ENCODE peak calls at places on chromosomes 4 and X, in eight cellular contexts. F is NCI-H2171 treated with DMSO at 0.1 percent for 48 hours, Q is RPMI8226, H is putamen, P is NCI-H510A, C is RPMI7951, R is frontal cortex, I is AG09309. L is an unnamed sample.

GRCh38 chr4:106304632-106305031 is 11.4 kb downstream of the TBCK start:
- DNase-seq in C (no peak), Q (no peak), P (no peak), I (no peak), F (no peak), H (no peak), R (no peak), L (no peak)

GRCh38 chr4:11505225-11505971 is 76.7 kb upstream of the HS3ST1 start:
- DNase-seq in R (no peak), P (no peak), C (peak), H (no peak), F (no peak), Q (no peak), I (no peak), L (no peak)

GRCh38 chr4:137599766-137600165 is 67.5 kb upstream of the PCDH18 start:
- DNase-seq in F (no peak), C (no peak), H (no peak), I (no peak), P (no peak), R (no peak), Q (no peak), L (no peak)

GRCh38 chrX:133218329-133218728 is at the start of gene TFDP3:
- DNase-seq in H (no peak), P (no peak), R (no peak), I (no peak), F (no peak), Q (no peak), C (no peak), L (no peak)

GRCh38 chrX:110136136-110136535 is 133.2 kb downstream of the TMEM164 start:
- DNase-seq in F (no peak), H (no peak), I (no peak), R (no peak), Q (no peak), C (no peak), P (no peak), L (no peak)

GRCh38 chrX:55026143-55026542 is 4.6 kb downstream of the ALAS2 start:
- DNase-seq in H (no peak), Q (no peak), R (no peak), C (peak), P (no peak), F (no peak), I (no peak), L (no peak)

GRCh38 chr4:6885953-6886557 is 23.6 kb upstream of the TBC1D14 start:
- DNase-seq in R (peak), I (peak), C (peak), P (no peak), F (peak), Q (no peak), H (peak), L (no peak)

GRCh38 chr4:159252491-159252890 is 149.6 kb downstream of the RAPGEF2 start:
- DNase-seq in Q (no peak), P (no peak), H (no peak), C (no peak), I (no peak), F (no peak), R (no peak), L (peak)

GRCh38 chr4:98932539-98932938 is 3.6 kb upstream of the EIF4E start:
- DNase-seq in P (no peak), H (no peak), Q (no peak), R (no peak), F (no peak), C (peak), I (no peak), L (no peak)

GRCh38 chrX:119990995-119991787 is 47.6 kb upstream of the NKAP start:
- DNase-seq in F (no peak), I (no peak), Q (no peak), R (no peak), H (no peak), C (no peak), P (no peak), L (no peak)

GRCh38 chrX:46039526-46039925 is 505.7 kb downstream of the ZNF674 start:
- DNase-seq in F (no peak), Q (no peak), R (no peak), C (no peak), I (no peak), H (no peak), P (no peak), L (no peak)

GRCh38 chr4:86092684-86093083 is 267.2 kb downstream of the MAPK10 start:
- DNase-seq in P (no peak), F (no peak), C (peak), H (no peak), R (no peak), I (peak), Q (no peak), L (no peak)

GRCh38 chr4:17132226-17132625 is 233.8 kb upstream of the LDB2 start:
- DNase-seq in R (no peak), F (no peak), I (no peak), Q (no peak), C (no peak), P (no peak), H (no peak), L (no peak)

GRCh38 chrX:19174401-19175025 is 52.2 kb upstream of the ADGRG2 start:
- DNase-seq in P (no peak), C (peak), Q (no peak), H (no peak), I (no peak), R (no peak), F (no peak), L (no peak)

GRCh38 chrX:28586891-28587635 is at the start of gene IL1RAPL1:
- DNase-seq in C (peak), I (no peak), F (no peak), Q (no peak), H (peak), R (no peak), P (peak), L (peak)

GRCh38 chr4:82613111-82613510 is 51.3 kb upstream of the TMEM150C start:
- DNase-seq in P (no peak), C (no peak), H (no peak), Q (no peak), R (no peak), I (no peak), F (no peak), L (no peak)

GRCh38 chrX:17597836-17598434 is 139.4 kb upstream of the SCML1 start:
- DNase-seq in Q (no peak), I (no peak), C (peak), H (no peak), F (no peak), R (no peak), P (no peak), L (no peak)

GRCh38 chr4:114116861-114117260 is 137.4 kb upstream of the ARSJ start:
- DNase-seq in P (no peak), I (no peak), H (no peak), Q (no peak), R (no peak), C (no peak), F (peak), L (no peak)

GRCh38 chrX:102765217-102765616 is 44.7 kb downstream of the GPRASP3 start:
- DNase-seq in C (peak), P (no peak), R (no peak), F (no peak), I (peak), Q (no peak), H (no peak), L (no peak)

GRCh38 chr4:55382515-55383003 is 13.2 kb upstream of the TMEM165 start:
- DNase-seq in C (no peak), Q (no peak), H (no peak), P (no peak), F (no peak), I (no peak), R (no peak), L (no peak)

GRCh38 chr4:25842229-25842840 is 20.5 kb downstream of the SEL1L3 start:
- DNase-seq in R (no peak), C (no peak), P (no peak), I (no peak), H (no peak), Q (no peak), F (no peak), L (no peak)

GRCh38 chr4:148717988-148718387 is 275.8 kb upstream of the NR3C2 start:
- DNase-seq in I (no peak), P (no peak), Q (no peak), H (no peak), F (no peak), C (no peak), R (no peak), L (no peak)

GRCh38 chr4:15065516-15065915 is 63.2 kb downstream of the CPEB2 start:
- DNase-seq in R (no peak), P (no peak), H (no peak), C (no peak), I (no peak), Q (no peak), F (no peak), L (no peak)

GRCh38 chrX:100615015-100615414 is 21.6 kb downstream of the TSPAN6 start:
- DNase-seq in I (peak), H (no peak), R (no peak), Q (peak), P (no peak), C (peak), F (peak), L (peak)

GRCh38 chr4:1175635-1176229 is 3.3 kb upstream of the SPON2 start:
- DNase-seq in P (no peak), F (no peak), I (no peak), C (no peak), R (no peak), H (no peak), Q (no peak), L (no peak)

GRCh38 chrX:153866302-153867019 is 19.5 kb downstream of the L1CAM start:
- DNase-seq in I (no peak), H (no peak), Q (no peak), R (peak), P (no peak), C (no peak), F (no peak), L (no peak)